ENCODE peak calls at places on chromosomes 12 and 14, in five cellular contexts. U is HCT116, J is K562, P is A549, V is NB4. H is an unnamed sample.

GRCh38 chr14:75050852-75051555 is at the start of gene MLH3:
- DNase-seq in V (peak), P (peak), U (peak), J (peak), H (peak)

GRCh38 chr12:49553512-49554088 is 14.3 kb downstream of the MCRS1 start:
- DNase-seq in V (peak), P (peak), J (peak), U (peak), H (peak)

GRCh38 chr12:107277850-107278249 is 184.5 kb upstream of the CRY1 start:
- DNase-seq in P (no peak), V (peak), U (no peak), J (no peak), H (peak)

GRCh38 chr14:71166434-71166833 is 259.2 kb downstream of the PCNX1 start:
- DNase-seq in J (no peak), P (peak), U (peak), V (peak), H (peak)

GRCh38 chr12:5511256-5511643 is 79.3 kb downstream of the NTF3 start:
- DNase-seq in P (no peak), J (no peak), V (no peak), U (no peak), H (no peak)

GRCh38 chr12:132428872-132429121 is 61.2 kb upstream of the FBRSL1 start:
- DNase-seq in V (no peak), P (no peak), J (no peak), U (no peak), H (no peak)

GRCh38 chr14:102592969-102593840 is 756 bp downstream of the RCOR1 start:
- DNase-seq in V (peak), U (no peak), J (peak), P (peak), H (peak)

GRCh38 chr12:2057041-2057792 is 4.4 kb downstream of the CACNA1C start:
- DNase-seq in P (no peak), J (peak), U (peak), V (peak), H (peak)

GRCh38 chr12:11773889-11774677 is 124.6 kb downstream of the ETV6 start:
- DNase-seq in V (peak), U (no peak), P (no peak), J (no peak), H (no peak)

GRCh38 chr14:100443643-100444042 is 120.5 kb downstream of the SLC25A47 start:
- DNase-seq in P (no peak), U (no peak), J (no peak), V (no peak), H (no peak)

GRCh38 chr12:100128509-100128908 is 14.2 kb downstream of the BLTP3B start:
- DNase-seq in V (peak), P (peak), J (no peak), U (no peak), H (peak)

GRCh38 chr12:113257564-113257963 is 36.3 kb downstream of the TPCN1 start:
- DNase-seq in P (no peak), V (no peak), U (no peak), J (no peak), H (no peak)

GRCh38 chr12:88638956-88639355 is 58.7 kb upstream of the KITLG start:
- DNase-seq in U (no peak), V (no peak), J (no peak), P (no peak), H (peak)

GRCh38 chr12:15982471-15982870 is 71.3 kb downstream of the DERA start:
- DNase-seq in U (no peak), V (peak), J (no peak), P (peak), H (peak)

GRCh38 chr12:75623631-75624118 is 112.3 kb upstream of the KRR1 start:
- DNase-seq in V (peak), U (peak), J (no peak), P (peak), H (peak)

GRCh38 chr14:96592591-96593388 is 90.6 kb downstream of the PAPOLA start:
- DNase-seq in V (no peak), U (no peak), P (peak), J (peak), H (peak)

GRCh38 chr12:9741726-9742125 is 8.8 kb upstream of the CLECL1 start:
- DNase-seq in J (no peak), V (peak), P (no peak), U (no peak), H (no peak)

DNA sequence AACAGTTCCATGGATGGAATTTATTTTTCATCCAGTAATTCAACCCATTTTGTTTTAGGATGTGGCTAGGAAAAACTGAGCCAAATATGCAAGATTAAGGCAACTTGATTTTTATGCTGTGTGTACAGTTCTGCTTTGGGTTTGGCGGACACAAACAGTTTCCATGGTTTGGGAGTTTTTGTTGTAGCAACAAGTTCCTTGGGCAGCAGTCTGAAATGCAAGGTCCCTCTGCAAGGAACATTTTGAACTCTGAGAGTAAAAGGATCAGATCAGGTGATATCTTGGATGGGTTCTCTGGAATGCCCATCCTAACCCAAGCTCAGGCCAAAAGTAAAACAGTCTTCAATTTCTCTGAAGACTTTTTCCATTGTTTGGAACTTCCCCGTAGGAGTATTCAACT is 161.2 kb downstream of the TMX1 start:
- DNase-seq in U (no peak), V (no peak), J (no peak), P (no peak), H (no peak)
- TF ChIP-seq MAX in U (no peak), V (no peak), J (no peak), P (no peak), H (no peak)

DNA sequence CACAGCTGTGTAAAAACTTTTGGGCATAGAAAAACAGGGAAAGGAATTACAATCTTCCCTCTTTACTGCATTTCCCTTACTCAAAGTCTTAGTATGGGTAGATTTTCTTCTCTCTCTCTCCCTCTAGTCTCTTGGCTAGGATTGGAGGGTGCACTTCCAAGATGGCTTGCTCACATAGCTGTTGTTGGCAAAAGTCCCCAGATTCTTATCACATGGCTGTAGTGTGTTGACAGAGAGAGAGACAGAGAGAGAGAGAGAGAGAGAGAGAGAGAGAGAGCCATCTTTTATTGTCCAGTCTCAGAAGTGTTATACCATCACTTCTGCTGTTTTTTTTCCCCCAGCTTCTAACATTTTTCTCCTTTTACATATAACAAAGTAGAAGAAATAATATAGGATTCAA is 6.3 kb upstream of the OR4E2 start:
- DNase-seq in P (no peak), U (no peak), V (no peak), J (no peak), H (peak)
- TF ChIP-seq CTCF in P (no peak), U (no peak), V (no peak), J (no peak), H (no peak)

GRCh38 chr14:46672128-46672527 is 20.5 kb upstream of the RPL10L start:
- DNase-seq in P (no peak), U (no peak), J (no peak), V (no peak), H (no peak)
- TF ChIP-seq MAX in P (no peak), U (no peak), J (no peak), V (no peak), H (no peak)

DNA sequence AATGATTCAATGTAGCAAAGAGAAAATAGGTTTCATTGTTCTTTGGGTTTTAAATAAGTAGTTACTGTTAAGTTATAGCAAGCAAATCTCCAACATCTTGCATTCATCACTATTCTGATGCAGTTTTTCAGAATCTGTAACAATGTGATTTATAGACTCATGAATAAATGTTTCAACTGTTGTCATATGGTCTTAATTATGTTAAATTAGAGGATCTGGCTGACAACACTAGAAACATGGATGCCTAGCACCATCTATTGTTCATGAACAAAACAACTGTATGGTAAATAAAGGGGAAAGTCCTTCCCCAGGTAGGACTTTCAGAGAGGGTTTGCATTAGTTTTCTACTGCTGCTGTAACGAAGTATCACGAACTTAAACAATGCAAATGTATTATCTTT is 167.9 kb downstream of the BCAT1 start:
- DNase-seq in J (no peak), V (peak), U (no peak), P (no peak), H (no peak)
- TF ChIP-seq CTCF in J (peak), V (no peak), U (peak), P (peak), H (no peak)